ENCODE peak calls at places on chromosomes 16 and 17, in ten cellular contexts. M is omental fat pad; N is sciatic nerve; J is effector memory CD4-positive, alpha-beta T cell; A is hippocampal formation; Q is naive thymus-derived CD4-positive, alpha-beta T cell; H is heart right ventricle; C is posterior cingulate gyrus; X is AG04450; U is NCI-H774. Z is an unnamed sample.

GRCh38 chr16:11356573-11357331 is 11.5 kb downstream of the RMI2 start:
- DNase-seq in M (no peak), N (peak; percentile 73), J (peak; percentile 39), A (peak; percentile 2), Q (peak; percentile 35), H (peak; percentile 62), C (peak; percentile 28), X (no peak), U (peak; percentile 7), Z (peak; percentile 89)

GRCh38 chr17:77454560-77455095 is 313.9 kb downstream of the SEC14L1 start:
- DNase-seq in M (no peak), N (no peak), J (no peak), A (no peak), Q (no peak), H (no peak), C (no peak), X (no peak), U (no peak), Z (no peak)

GRCh38 chr16:73565263-73565662 is 517.3 kb upstream of the ZFHX3 start:
- DNase-seq in M (no peak), N (no peak), J (no peak), A (peak; percentile 8), Q (no peak), H (no peak), C (no peak), X (no peak), U (no peak), Z (no peak)

GRCh38 chr16:49608801-49609200 is 235.2 kb downstream of the C16orf78 start:
- DNase-seq in M (no peak), N (no peak), J (no peak), A (no peak), Q (no peak), H (peak; percentile 41), C (no peak), X (peak; percentile 30), U (no peak), Z (no peak)

GRCh38 chr16:67552476-67552875 is 9.8 kb upstream of the CTCF start:
- DNase-seq in M (no peak), N (no peak), J (no peak), A (no peak), Q (no peak), H (peak; percentile 52), C (no peak), X (no peak), U (no peak), Z (peak; percentile 74)

GRCh38 chr16:3819741-3820724 is 60.5 kb downstream of the CREBBP start:
- DNase-seq in M (no peak), N (no peak), J (no peak), A (no peak), Q (peak; percentile 33), H (peak; percentile 82), C (no peak), X (peak; percentile 90), U (peak; percentile 90), Z (no peak)

GRCh38 chr17:21024024-21024423 is 18.8 kb downstream of the USP22 start:
- DNase-seq in M (no peak), N (no peak), J (no peak), A (no peak), Q (no peak), H (no peak), C (no peak), X (no peak), U (no peak), Z (no peak)

GRCh38 chr17:31528291-31528874 is 136.9 kb downstream of the RAB11FIP4 start:
- DNase-seq in M (no peak), N (no peak), J (no peak), A (no peak), Q (no peak), H (no peak), C (no peak), X (no peak), U (no peak), Z (peak; percentile 62)

GRCh38 chr16:18839555-18839954 is 38.2 kb upstream of the ARL6IP1 start:
- DNase-seq in M (no peak), N (no peak), J (no peak), A (no peak), Q (no peak), H (no peak), C (no peak), X (no peak), U (no peak), Z (no peak)

Z was measured in posterior vena cava.